ENCODE peak calls at places on chromosomes 12 and 14, in four cellular contexts. One of them, this sample, is unnamed.

GRCh38 chr12:21065845-21066244 is 65.1 kb upstream of the SLCO1B1 start:
- DNase-seq in stomach: no peak
- DNase-seq in sigmoid colon: no peak
- DNase-seq in HepG2: no peak
- DNase-seq in this sample: no peak

GRCh38 chr12:46788247-46788887 is 37.4 kb downstream of the SLC38A4 start:
- DNase-seq in stomach: no peak
- DNase-seq in sigmoid colon: no peak
- DNase-seq in HepG2: no peak
- DNase-seq in this sample: no peak

GRCh38 chr12:87596636-87597035 is 432.6 kb downstream of the C12orf50 start:
- DNase-seq in stomach: no peak
- DNase-seq in sigmoid colon: no peak
- DNase-seq in HepG2: no peak
- DNase-seq in this sample: no peak

GRCh38 chr12:46963977-46964376 is 115.4 kb upstream of the PCED1B start:
- DNase-seq in stomach: no peak
- DNase-seq in sigmoid colon: no peak
- DNase-seq in HepG2: no peak
- DNase-seq in this sample: no peak

GRCh38 chr14:35088514-35088913 is 33.3 kb downstream of the PPP2R3C start:
- DNase-seq in stomach: no peak
- DNase-seq in sigmoid colon: no peak
- DNase-seq in HepG2: no peak
- DNase-seq in this sample: no peak

GRCh38 chr12:52952082-52952801 is 3.3 kb downstream of the KRT18 start:
- DNase-seq in stomach: peak; percentile 80
- DNase-seq in sigmoid colon: no peak
- DNase-seq in HepG2: no peak
- DNase-seq in this sample: no peak

GRCh38 chr12:49664591-49665146 is 41.3 kb downstream of the PRPF40B start:
- DNase-seq in stomach: no peak
- DNase-seq in sigmoid colon: no peak
- DNase-seq in HepG2: no peak
- DNase-seq in this sample: no peak

GRCh38 chr12:101891462-101891971 is 14.1 kb downstream of the DRAM1 start:
- DNase-seq in stomach: peak; percentile 71
- DNase-seq in sigmoid colon: peak; percentile 75
- DNase-seq in HepG2: peak; percentile 86
- DNase-seq in this sample: no peak

GRCh38 chr12:28294300-28294699 is 104.0 kb downstream of the CCDC91 start:
- DNase-seq in stomach: no peak
- DNase-seq in sigmoid colon: no peak
- DNase-seq in HepG2: no peak
- DNase-seq in this sample: no peak

GRCh38 chr14:49134940-49135339 is 451.2 kb downstream of the RPS29 start:
- DNase-seq in stomach: no peak
- DNase-seq in sigmoid colon: no peak
- DNase-seq in HepG2: no peak
- DNase-seq in this sample: no peak

GRCh38 chr12:42607584-42607984 is 18.0 kb upstream of the PRICKLE1 start:
- DNase-seq in stomach: no peak
- DNase-seq in sigmoid colon: no peak
- DNase-seq in HepG2: no peak
- DNase-seq in this sample: no peak

GRCh38 chr12:42002563-42002962 is 142.1 kb downstream of the GXYLT1 start:
- DNase-seq in stomach: no peak
- DNase-seq in sigmoid colon: no peak
- DNase-seq in HepG2: no peak
- DNase-seq in this sample: no peak

GRCh38 chr12:45329702-45330101 is 113.8 kb downstream of the ANO6 start:
- DNase-seq in stomach: no peak
- DNase-seq in sigmoid colon: no peak
- DNase-seq in HepG2: no peak
- DNase-seq in this sample: no peak

GRCh38 chr12:25682421-25682820 is 129.3 kb upstream of the LMNTD1 start:
- DNase-seq in stomach: no peak
- DNase-seq in sigmoid colon: no peak
- DNase-seq in HepG2: no peak
- DNase-seq in this sample: no peak

GRCh38 chr14:68000516-68000915 is 180.9 kb downstream of the RAD51B start:
- DNase-seq in stomach: no peak
- DNase-seq in sigmoid colon: no peak
- DNase-seq in HepG2: no peak
- DNase-seq in this sample: no peak

GRCh38 chr12:52241205-52241842 is 8.3 kb downstream of the KRT7 start:
- DNase-seq in stomach: no peak
- DNase-seq in sigmoid colon: peak; percentile 54
- DNase-seq in HepG2: no peak
- DNase-seq in this sample: no peak

GRCh38 chr14:33052899-33053400 is 114.3 kb downstream of the NPAS3 start:
- DNase-seq in stomach: no peak
- DNase-seq in sigmoid colon: no peak
- DNase-seq in HepG2: no peak
- DNase-seq in this sample: no peak

GRCh38 chr12:106954462-106955376 is 988 bp upstream of the TMEM263 start:
- DNase-seq in stomach: no peak
- DNase-seq in sigmoid colon: peak; percentile 78
- DNase-seq in HepG2: no peak
- DNase-seq in this sample: no peak

GRCh38 chr14:102500724-102501123 is 8.9 kb downstream of the ANKRD9 start:
- DNase-seq in stomach: no peak
- DNase-seq in sigmoid colon: no peak
- DNase-seq in HepG2: no peak
- DNase-seq in this sample: no peak

GRCh38 chr14:69077841-69078240 is 75.1 kb downstream of the DCAF5 start:
- DNase-seq in stomach: no peak
- DNase-seq in sigmoid colon: no peak
- DNase-seq in HepG2: no peak
- DNase-seq in this sample: no peak

GRCh38 chr12:30785630-30786029 is 30.9 kb upstream of the CAPRIN2 start:
- DNase-seq in stomach: no peak
- DNase-seq in sigmoid colon: no peak
- DNase-seq in HepG2: no peak
- DNase-seq in this sample: no peak

GRCh38 chr14:32252030-32252670 is 49.1 kb upstream of the RNU6-8 start:
- DNase-seq in stomach: peak; percentile 43
- DNase-seq in sigmoid colon: peak; percentile 72
- DNase-seq in HepG2: peak; percentile 89
- DNase-seq in this sample: peak; percentile 10

GRCh38 chr12:11885261-11886038 is 185.3 kb upstream of the BCL2L14 start:
- DNase-seq in stomach: peak; percentile 46
- DNase-seq in sigmoid colon: no peak
- DNase-seq in HepG2: peak; percentile 94
- DNase-seq in this sample: no peak

GRCh38 chr12:38141239-38141638 is 175.3 kb upstream of the ALG10B start:
- DNase-seq in stomach: no peak
- DNase-seq in sigmoid colon: no peak
- DNase-seq in HepG2: no peak
- DNase-seq in this sample: no peak

GRCh38 chr12:80622271-80622670 is 85.2 kb upstream of the MYF6 start:
- DNase-seq in stomach: no peak
- DNase-seq in sigmoid colon: no peak
- DNase-seq in HepG2: no peak
- DNase-seq in this sample: no peak

GRCh38 chr14:79325071-79325470 is 886.2 kb downstream of the DIO2 start:
- DNase-seq in stomach: no peak
- DNase-seq in sigmoid colon: no peak
- DNase-seq in HepG2: no peak
- DNase-seq in this sample: no peak

GRCh38 chr14:55237999-55238680 is 33.1 kb upstream of the FBXO34 start:
- DNase-seq in stomach: no peak
- DNase-seq in sigmoid colon: no peak
- DNase-seq in HepG2: no peak
- DNase-seq in this sample: no peak

GRCh38 chr12:32448581-32448980 is 49.2 kb downstream of the FGD4 start:
- DNase-seq in stomach: no peak
- DNase-seq in sigmoid colon: no peak
- DNase-seq in HepG2: no peak
- DNase-seq in this sample: no peak

GRCh38 chr12:57737467-57738141 is 938 bp downstream of the AGAP2 start:
- DNase-seq in stomach: no peak
- DNase-seq in sigmoid colon: no peak
- DNase-seq in HepG2: no peak
- DNase-seq in this sample: no peak

GRCh38 chr12:11067514-11067913 is 5.4 kb upstream of the TAS2R46 start:
- DNase-seq in stomach: no peak
- DNase-seq in sigmoid colon: peak; percentile 71
- DNase-seq in HepG2: no peak
- DNase-seq in this sample: no peak

GRCh38 chr14:52369305-52369781 is 55.2 kb downstream of the PTGER2 start:
- DNase-seq in stomach: no peak
- DNase-seq in sigmoid colon: no peak
- DNase-seq in HepG2: no peak
- DNase-seq in this sample: no peak
- TF ChIP-seq POLR2AphosphoS5 in stomach: no peak
- TF ChIP-seq POLR2AphosphoS5 in sigmoid colon: no peak
- TF ChIP-seq POLR2AphosphoS5 in HepG2: no peak
- TF ChIP-seq POLR2AphosphoS5 in this sample: no peak

GRCh38 chr12:67671892-67672291 is 23.3 kb downstream of the DYRK2 start:
- DNase-seq in stomach: no peak
- DNase-seq in sigmoid colon: no peak
- DNase-seq in HepG2: no peak
- DNase-seq in this sample: no peak
- TF ChIP-seq POLR2A in stomach: no peak
- TF ChIP-seq POLR2A in sigmoid colon: no peak
- TF ChIP-seq POLR2A in HepG2: no peak
- TF ChIP-seq POLR2A in this sample: no peak

GRCh38 chr14:76617440-76617839 is 143.8 kb upstream of the VASH1 start:
- DNase-seq in stomach: no peak
- DNase-seq in sigmoid colon: no peak
- DNase-seq in HepG2: no peak
- DNase-seq in this sample: no peak

GRCh38 chr14:76613616-76614015 is 147.7 kb upstream of the VASH1 start:
- DNase-seq in stomach: no peak
- DNase-seq in sigmoid colon: no peak
- DNase-seq in HepG2: no peak
- DNase-seq in this sample: no peak

DNA sequence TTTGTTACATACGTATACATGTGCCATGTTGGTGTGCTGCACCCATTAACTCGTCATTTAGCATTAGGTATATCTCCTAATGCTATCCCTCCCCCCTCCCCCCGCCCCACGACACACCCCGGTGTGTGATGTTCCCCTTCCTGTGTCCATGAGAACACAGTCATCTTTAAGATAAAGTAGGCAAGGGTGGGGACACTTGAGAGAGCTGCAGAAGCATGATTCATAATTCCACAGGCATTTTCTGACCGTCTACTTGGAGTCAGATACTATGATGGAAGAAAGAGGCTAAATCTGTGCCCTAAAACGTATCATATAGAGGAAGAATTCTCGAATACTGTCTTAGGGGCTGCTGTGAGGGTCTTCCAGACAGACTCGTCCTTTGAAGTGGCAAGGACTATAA is 145.9 kb upstream of the VASH1 start:
- DNase-seq in stomach: no peak
- DNase-seq in sigmoid colon: no peak
- DNase-seq in HepG2: no peak
- DNase-seq in this sample: no peak
- TF ChIP-seq POLR2AphosphoS5 in stomach: no peak
- TF ChIP-seq POLR2AphosphoS5 in sigmoid colon: no peak
- TF ChIP-seq POLR2AphosphoS5 in HepG2: no peak
- TF ChIP-seq POLR2AphosphoS5 in this sample: no peak

GRCh38 chr14:73613419-73613963 is 1.2 kb downstream of the ACOT6 start:
- DNase-seq in stomach: no peak
- DNase-seq in sigmoid colon: no peak
- DNase-seq in HepG2: peak; percentile 58
- DNase-seq in this sample: no peak

GRCh38 chr14:73613046-73613383 is 698 bp downstream of the ACOT6 start:
- DNase-seq in stomach: no peak
- DNase-seq in sigmoid colon: no peak
- DNase-seq in HepG2: no peak
- DNase-seq in this sample: no peak

GRCh38 chr14:73607241-73607640 is 5.1 kb upstream of the ACOT6 start:
- DNase-seq in stomach: no peak
- DNase-seq in sigmoid colon: no peak
- DNase-seq in HepG2: no peak
- DNase-seq in this sample: no peak

GRCh38 chr14:73612339-73613045 is at the start of gene ACOT6:
- DNase-seq in stomach: peak; percentile 66
- DNase-seq in sigmoid colon: peak; percentile 87
- DNase-seq in HepG2: peak; percentile 79
- DNase-seq in this sample: peak; percentile 50

GRCh38 chr14:73610692-73611091 is 1.6 kb upstream of the ACOT6 start:
- DNase-seq in stomach: no peak
- DNase-seq in sigmoid colon: no peak
- DNase-seq in HepG2: peak; percentile 90
- DNase-seq in this sample: no peak
- TF ChIP-seq POLR2A in stomach: no peak
- TF ChIP-seq POLR2A in sigmoid colon: no peak
- TF ChIP-seq POLR2A in HepG2: peak; percentile 31
- TF ChIP-seq POLR2A in this sample: no peak

DNA sequence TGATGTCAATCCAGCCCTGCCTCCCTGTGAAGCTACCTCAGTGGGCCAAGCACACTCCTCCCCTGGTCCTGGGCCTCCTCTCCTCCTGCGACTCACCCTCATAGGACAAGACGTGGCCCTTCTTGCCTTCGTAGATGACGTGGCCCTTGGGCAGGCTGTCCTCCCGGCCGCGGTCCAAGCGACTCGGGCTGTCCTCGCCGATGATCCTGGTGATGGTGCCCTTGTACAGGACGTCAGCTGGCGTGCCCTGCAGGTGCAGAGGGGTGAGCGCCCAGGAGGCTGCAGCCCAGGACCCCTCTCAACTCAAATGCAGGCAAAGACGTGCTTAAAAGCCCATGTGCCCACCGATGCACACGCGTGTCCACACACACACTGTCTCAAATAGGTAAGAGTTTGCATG is 55.6 kb downstream of the RFLNA start:
- DNase-seq in stomach: no peak
- DNase-seq in sigmoid colon: no peak
- DNase-seq in HepG2: no peak
- DNase-seq in this sample: no peak
- TF ChIP-seq POLR2AphosphoS5 in stomach: no peak
- TF ChIP-seq POLR2AphosphoS5 in sigmoid colon: no peak
- TF ChIP-seq POLR2AphosphoS5 in HepG2: no peak
- TF ChIP-seq POLR2AphosphoS5 in this sample: no peak

This sample was measured in GM12892.